ENCODE peak calls at places on chromosomes 6 and 20, in six cellular contexts. O, C, N, R, M and S are unnamed samples.

GRCh38 chr6:148342146-148343027 is at the start of gene SASH1:
- DNase-seq in O (peak), C (peak), N (peak), R (peak), M (peak), S (no peak)

GRCh38 chr6:44128020-44128917 is 915 bp downstream of the TMEM63B start:
- DNase-seq in O (no peak), C (peak), N (no peak), R (peak), M (peak), S (no peak)

GRCh38 chr20:50682947-50683530 is 8.3 kb downstream of the RIPOR3 start:
- DNase-seq in O (no peak), C (no peak), N (no peak), R (no peak), M (no peak), S (no peak)

GRCh38 chr20:38109025-38109541 is 56.0 kb downstream of the TGM2 start:
- DNase-seq in O (no peak), C (no peak), N (no peak), R (peak), M (no peak), S (no peak)

GRCh38 chr6:157269261-157269794 is 54.0 kb downstream of the TMEM242 start:
- DNase-seq in O (no peak), C (no peak), N (no peak), R (peak), M (peak), S (no peak)

GRCh38 chr20:57458400-57459160 is 66.4 kb downstream of the CTCFL start:
- DNase-seq in O (no peak), C (no peak), N (no peak), R (peak), M (no peak), S (no peak)

GRCh38 chr6:106431972-106432371 is 71.5 kb downstream of the CRYBG1 start:
- DNase-seq in O (no peak), C (no peak), N (no peak), R (no peak), M (no peak), S (no peak)

GRCh38 chr6:62042444-62042843 is 243.6 kb downstream of the KHDRBS2 start:
- DNase-seq in O (no peak), C (no peak), N (no peak), R (no peak), M (no peak), S (no peak)

GRCh38 chr6:41547799-41548097 is 1.6 kb downstream of the FOXP4 start:
- DNase-seq in O (no peak), C (no peak), N (no peak), R (no peak), M (no peak), S (no peak)

GRCh38 chr6:26270121-26270861 is 94.7 kb upstream of the BTN3A2 start:
- DNase-seq in O (no peak), C (peak), N (peak), R (no peak), M (no peak), S (no peak)

GRCh38 chr6:144362042-144363018 is 77.2 kb downstream of the UTRN start:
- DNase-seq in O (no peak), C (no peak), N (no peak), R (no peak), M (no peak), S (no peak)

GRCh38 chr6:170293881-170294755 is 3.2 kb upstream of the DLL1 start:
- DNase-seq in O (no peak), C (no peak), N (no peak), R (no peak), M (no peak), S (no peak)

GRCh38 chr20:32443386-32443974 is 85.3 kb downstream of the ASXL1 start:
- DNase-seq in O (no peak), C (no peak), N (no peak), R (no peak), M (peak), S (no peak)

GRCh38 chr6:108946695-108947094 is 98.5 kb downstream of the ARMC2 start:
- DNase-seq in O (no peak), C (no peak), N (no peak), R (no peak), M (no peak), S (no peak)

GRCh38 chr6:27138837-27139752 is 108.4 kb upstream of the PRSS16 start:
- DNase-seq in O (peak), C (peak), N (no peak), R (no peak), M (no peak), S (peak)

GRCh38 chr20:19073584-19074198 is 138.8 kb upstream of the SLC24A3 start:
- DNase-seq in O (no peak), C (peak), N (no peak), R (no peak), M (no peak), S (no peak)